ENCODE peak calls at places on chromosomes 1 and 21, in ten cellular contexts. W is NCI-H1105 treated with DMSO at 0.1 percent for 48 hours, K is iris pigment epithelial cell, D is AG09319, I is fibroblast of lung, B is K562, O is AML-193, J is NCI-H2029, N is C1 segment of cervical spinal cord, G is mucosa of descending colon. X is an unnamed sample.

GRCh38 chr1:55443175-55443933 is 228.2 kb upstream of the USP24 start:
- DNase-seq in G (peak), I (peak), D (peak), W (no peak), K (peak), B (no peak), O (no peak), J (peak), N (no peak), X (no peak)

GRCh38 chr1:229440821-229441537 is 7.1 kb upstream of the ACTA1 start:
- DNase-seq in I (peak), N (no peak), D (peak), K (peak), O (no peak), J (no peak), B (no peak), W (no peak), G (no peak), X (peak)

GRCh38 chr1:33298623-33299277 is 22.1 kb downstream of the A3GALT2 start:
- DNase-seq in O (peak), B (peak), I (peak), K (peak), D (peak), J (peak), G (peak), W (no peak), N (peak), X (peak)

GRCh38 chr21:39319251-39319756 is 5.9 kb upstream of the BRWD1 start:
- DNase-seq in N (peak), G (no peak), J (no peak), O (no peak), D (no peak), K (peak), I (peak), W (no peak), B (no peak), X (no peak)

GRCh38 chr1:204417231-204417997 is 5.8 kb upstream of the PPP1R15B start:
- DNase-seq in D (peak), K (peak), W (no peak), I (peak), N (no peak), G (no peak), B (peak), J (no peak), O (peak), X (peak)

GRCh38 chr1:172185206-172185605 is 235.3 kb upstream of the C1orf105 start:
- DNase-seq in W (no peak), N (no peak), J (no peak), G (no peak), K (no peak), I (peak), B (no peak), D (no peak), O (no peak), X (peak)

GRCh38 chr1:897176-897575 is 26.5 kb upstream of the SAMD11 start:
- DNase-seq in W (no peak), D (no peak), J (no peak), I (no peak), K (no peak), B (no peak), G (no peak), O (no peak), N (no peak), X (no peak)

GRCh38 chr1:116988908-116989307 is 12.7 kb upstream of the CD101 start:
- DNase-seq in I (no peak), N (no peak), G (no peak), D (no peak), B (no peak), K (no peak), O (no peak), J (peak), W (no peak), X (no peak)

GRCh38 chr1:21859669-21860179 is 47.7 kb downstream of the LDLRAD2 start:
- DNase-seq in K (no peak), N (no peak), W (no peak), I (no peak), J (no peak), G (no peak), D (no peak), B (no peak), O (no peak), X (no peak)

GRCh38 chr1:109427171-109427467 is 871 bp upstream of the PSMA5 start:
- DNase-seq in W (no peak), B (no peak), K (peak), J (no peak), N (no peak), G (no peak), D (no peak), O (no peak), I (no peak), X (peak)

GRCh38 chr1:43531906-43532584 is 1.4 kb downstream of the PTPRF start:
- DNase-seq in K (no peak), J (no peak), I (no peak), N (peak), D (no peak), O (no peak), B (no peak), G (peak), W (no peak), X (no peak)

GRCh38 chr1:5297199-5297877 is 642.9 kb downstream of the AJAP1 start:
- DNase-seq in O (no peak), B (no peak), W (no peak), J (peak), G (peak), N (peak), I (no peak), K (no peak), D (no peak), X (no peak)

GRCh38 chr21:17550671-17551308 is 37.9 kb downstream of the CXADR start:
- DNase-seq in D (no peak), G (no peak), I (peak), O (no peak), J (no peak), K (peak), N (no peak), W (no peak), B (no peak), X (no peak)

X was measured in OCI-M1.